ENCODE peak calls at places on chromosomes 2 and 18, in eight cellular contexts. F, Z, M, U, D, H, G and E are unnamed samples.

GRCh38 chr2:30361751-30362394 is 85.2 kb upstream of the LCLAT1 start:
- DNase-seq in F (no peak), Z (no peak), M (no peak), U (no peak), D (no peak), H (no peak), G (no peak), E (no peak)

GRCh38 chr2:68889021-68889420 is 17.8 kb upstream of the BMP10 start:
- DNase-seq in F (no peak), Z (no peak), M (no peak), U (no peak), D (no peak), H (no peak), G (no peak), E (no peak)

GRCh38 chr18:13107074-13107473 is 111.5 kb upstream of the LDLRAD4 start:
- DNase-seq in F (no peak), Z (no peak), M (no peak), U (no peak), D (no peak), H (no peak), G (no peak), E (no peak)

GRCh38 chr18:30766053-30766452 is 276.5 kb downstream of the DSC3 start:
- DNase-seq in F (no peak), Z (no peak), M (no peak), U (no peak), D (no peak), H (no peak), G (no peak), E (no peak)

GRCh38 chr2:127659408-127660290 is 13.7 kb downstream of the GPR17 start:
- DNase-seq in F (peak), Z (peak), M (peak), U (peak), D (peak), H (no peak), G (no peak), E (peak)

GRCh38 chr2:73859721-73860586 is 31.2 kb downstream of the STAMBP start:
- DNase-seq in F (no peak), Z (no peak), M (peak), U (no peak), D (no peak), H (peak), G (no peak), E (no peak)

GRCh38 chr2:47738331-47738730 is 44.6 kb upstream of the MSH6 start:
- DNase-seq in F (no peak), Z (no peak), M (no peak), U (no peak), D (no peak), H (no peak), G (no peak), E (no peak)

GRCh38 chr2:6412533-6413085 is 453.1 kb downstream of the CMPK2 start:
- DNase-seq in F (no peak), Z (no peak), M (no peak), U (no peak), D (no peak), H (no peak), G (no peak), E (no peak)

GRCh38 chr2:162090109-162090508 is 16.1 kb upstream of the DPP4 start:
- DNase-seq in F (no peak), Z (no peak), M (peak), U (no peak), D (no peak), H (no peak), G (no peak), E (no peak)

GRCh38 chr2:240818293-240818542 is 1.8 kb downstream of the KIF1A start:
- DNase-seq in F (peak), Z (no peak), M (no peak), U (no peak), D (no peak), H (no peak), G (no peak), E (no peak)

GRCh38 chr18:50320719-50321118 is 33.2 kb upstream of the CXXC1 start:
- DNase-seq in F (no peak), Z (no peak), M (no peak), U (no peak), D (no peak), H (no peak), G (no peak), E (no peak)

GRCh38 chr2:190837417-190837816 is 43.2 kb upstream of the GLS start:
- DNase-seq in F (no peak), Z (no peak), M (peak), U (no peak), D (no peak), H (no peak), G (no peak), E (no peak)

GRCh38 chr2:65834062-65834461 is 401.7 kb upstream of the SPRED2 start:
- DNase-seq in F (no peak), Z (no peak), M (no peak), U (no peak), D (no peak), H (no peak), G (no peak), E (no peak)

GRCh38 chr2:3282056-3282998 is 95.3 kb downstream of the EIPR1 start:
- DNase-seq in F (peak), Z (peak), M (no peak), U (no peak), D (peak), H (peak), G (peak), E (peak)

GRCh38 chr2:130997198-130997597 is 96.1 kb downstream of the FAM168B start:
- DNase-seq in F (no peak), Z (no peak), M (no peak), U (no peak), D (no peak), H (no peak), G (no peak), E (no peak)

GRCh38 chr2:86014493-86014892 is 91.2 kb downstream of the POLR1A start:
- DNase-seq in F (no peak), Z (no peak), M (no peak), U (no peak), D (no peak), H (no peak), G (no peak), E (no peak)

DNA sequence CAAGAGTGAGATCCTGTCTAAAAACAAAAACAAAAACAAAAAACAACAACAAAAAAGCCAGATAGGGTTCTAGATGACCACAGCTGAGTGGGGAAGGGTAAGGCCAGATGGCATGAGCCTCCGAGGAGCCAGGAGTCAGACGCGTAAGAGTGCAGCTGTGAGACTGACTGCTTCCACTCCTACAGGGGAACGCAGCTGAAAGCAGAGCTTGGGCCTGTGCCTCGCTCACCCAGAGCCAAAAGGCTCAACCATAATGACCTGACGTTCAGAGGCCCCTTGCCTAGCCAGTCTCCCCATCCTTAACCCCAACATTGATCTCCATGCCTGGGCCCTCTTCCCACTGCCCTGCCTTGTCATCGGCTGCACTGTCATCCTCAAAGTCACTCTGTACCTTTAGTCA is 26.5 kb upstream of the NCL start:
- DNase-seq in F (no peak), Z (peak), M (no peak), U (no peak), D (no peak), H (no peak), G (no peak), E (no peak)
- H3K4me3 ChIP-seq in F (no peak), Z (no peak), M (no peak), U (no peak), D (no peak), H (no peak), G (no peak), E (no peak)

GRCh38 chr2:37914340-37914739 is 10.7 kb upstream of the RMDN2 start:
- DNase-seq in F (no peak), Z (no peak), M (no peak), U (no peak), D (no peak), H (no peak), G (no peak), E (no peak)

GRCh38 chr2:37915773-37916172 is 9.3 kb upstream of the RMDN2 start:
- DNase-seq in F (no peak), Z (no peak), M (no peak), U (no peak), D (no peak), H (no peak), G (no peak), E (no peak)

GRCh38 chr2:37911296-37911888 is 13.7 kb upstream of the RMDN2 start:
- DNase-seq in F (no peak), Z (no peak), M (peak), U (peak), D (no peak), H (no peak), G (no peak), E (no peak)

GRCh38 chr2:37907480-37908070 is 17.5 kb upstream of the RMDN2 start:
- DNase-seq in F (no peak), Z (no peak), M (no peak), U (no peak), D (no peak), H (no peak), G (no peak), E (no peak)

DNA sequence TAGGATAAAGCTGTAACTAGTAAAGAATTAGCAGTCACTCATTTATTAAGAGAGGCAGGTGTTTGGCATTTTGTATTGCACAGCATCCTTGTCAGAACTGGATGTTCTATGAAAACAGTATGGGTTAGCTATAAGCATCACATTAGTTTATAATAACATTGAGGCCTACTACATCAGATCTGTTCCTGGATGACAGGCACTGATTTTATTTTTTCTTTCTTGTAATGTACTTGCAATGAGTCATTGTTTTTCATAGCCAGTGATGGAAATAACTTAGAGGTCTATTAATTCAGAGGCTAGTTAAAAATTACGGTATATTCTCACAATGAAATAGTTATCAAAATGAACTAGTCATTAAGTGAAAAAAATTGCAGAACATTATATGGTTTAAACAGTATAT is 13.0 kb upstream of the RMDN2 start:
- DNase-seq in F (no peak), Z (no peak), M (no peak), U (no peak), D (no peak), H (no peak), G (no peak), E (no peak)
- H3K27ac ChIP-seq in F (no peak), Z (no peak), M (no peak), U (no peak), D (no peak), H (no peak), G (no peak), E (no peak)

GRCh38 chr2:11851881-11852280 is 105.4 kb downstream of the LPIN1 start:
- DNase-seq in F (no peak), Z (no peak), M (no peak), U (no peak), D (no peak), H (no peak), G (no peak), E (no peak)

GRCh38 chr2:11853197-11853588 is 106.8 kb downstream of the LPIN1 start:
- DNase-seq in F (no peak), Z (no peak), M (no peak), U (no peak), D (no peak), H (no peak), G (no peak), E (no peak)

GRCh38 chr2:11852526-11853196 is 106.2 kb downstream of the LPIN1 start:
- DNase-seq in F (no peak), Z (no peak), M (no peak), U (no peak), D (no peak), H (no peak), G (no peak), E (no peak)

GRCh38 chr2:11855120-11855760 is 108.8 kb downstream of the LPIN1 start:
- DNase-seq in F (no peak), Z (no peak), M (no peak), U (no peak), D (no peak), H (no peak), G (no peak), E (no peak)

GRCh38 chr2:11850082-11850481 is 103.7 kb downstream of the LPIN1 start:
- DNase-seq in F (no peak), Z (no peak), M (no peak), U (no peak), D (no peak), H (no peak), G (no peak), E (no peak)
- H3K4me3 ChIP-seq in F (no peak), Z (no peak), M (no peak), U (no peak), D (no peak), H (no peak), G (no peak), E (no peak)

GRCh38 chr2:64831134-64831976 is 157.8 kb upstream of the SLC1A4 start:
- DNase-seq in F (peak), Z (peak), M (peak), U (peak), D (peak), H (peak), G (peak), E (peak)
- H3K27ac ChIP-seq in F (peak), Z (no peak), M (no peak), U (peak), D (peak), H (peak), G (no peak), E (peak)

GRCh38 chr2:227826563-227826962 is 12.9 kb downstream of the CCL20 start:
- DNase-seq in F (no peak), Z (no peak), M (no peak), U (no peak), D (no peak), H (no peak), G (no peak), E (no peak)
- H3K4me3 ChIP-seq in F (no peak), Z (no peak), M (no peak), U (no peak), D (no peak), H (no peak), G (no peak), E (no peak)

GRCh38 chr2:40202798-40203400 is 249.0 kb downstream of the SLC8A1 start:
- DNase-seq in F (no peak), Z (no peak), M (no peak), U (no peak), D (no peak), H (no peak), G (no peak), E (no peak)
- H3K27ac ChIP-seq in F (no peak), Z (no peak), M (peak), U (no peak), D (peak), H (no peak), G (no peak), E (no peak)

DNA sequence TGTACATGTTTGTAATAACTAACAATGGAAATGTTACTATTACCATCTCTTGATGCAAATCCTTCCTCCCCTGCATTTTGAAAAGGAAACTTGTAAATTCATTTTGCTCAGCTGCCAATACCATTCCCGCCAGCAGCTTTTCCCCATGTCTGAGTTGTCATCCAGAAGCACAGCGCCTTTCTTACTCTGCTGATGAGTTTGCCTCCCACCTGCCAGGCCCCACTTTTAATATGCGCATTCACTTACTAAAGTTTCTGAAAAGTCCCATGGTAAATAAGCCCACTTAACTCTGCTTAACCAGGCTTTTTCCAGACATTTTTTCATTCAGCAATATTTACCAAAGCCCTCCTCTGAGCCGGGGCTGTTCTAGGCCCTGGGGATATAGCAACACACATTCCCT is 3.9 kb downstream of the CHST10 start:
- DNase-seq in F (no peak), Z (no peak), M (no peak), U (no peak), D (no peak), H (no peak), G (no peak), E (no peak)
- H3K4me3 ChIP-seq in F (no peak), Z (no peak), M (no peak), U (no peak), D (no peak), H (no peak), G (no peak), E (no peak)

GRCh38 chr18:3029215-3029972 is 16.4 kb upstream of the LPIN2 start:
- DNase-seq in F (no peak), Z (no peak), M (peak), U (no peak), D (no peak), H (no peak), G (no peak), E (no peak)
- H3K27ac ChIP-seq in F (peak), Z (peak), M (peak), U (no peak), D (peak), H (peak), G (no peak), E (no peak)

GRCh38 chr2:136118819-136119716 is 1.1 kb upstream of the CXCR4 start:
- DNase-seq in F (peak), Z (peak), M (no peak), U (no peak), D (peak), H (no peak), G (no peak), E (peak)
- H3K4me3 ChIP-seq in F (peak), Z (peak), M (peak), U (peak), D (peak), H (no peak), G (peak), E (peak)